ENCODE peak calls at places on chromosome 5, in four cellular contexts. One of them, this sample, is unnamed.

GRCh38 chr5:130111723-130112122 is 207.5 kb downstream of the CHSY3 start:
- DNase-seq in transverse colon: no peak
- DNase-seq in HCT116: no peak
- DNase-seq in fibroblast of lung: no peak
- DNase-seq in this sample: no peak

GRCh38 chr5:106311230-106311629 is 1359.5 kb downstream of the EFNA5 start:
- DNase-seq in transverse colon: no peak
- DNase-seq in HCT116: no peak
- DNase-seq in fibroblast of lung: peak; percentile 44
- DNase-seq in this sample: no peak

GRCh38 chr5:181219262-181220177 is 3.6 kb upstream of the TRIM41 start:
- DNase-seq in transverse colon: no peak
- DNase-seq in HCT116: no peak
- DNase-seq in fibroblast of lung: no peak
- DNase-seq in this sample: no peak

GRCh38 chr5:428754-429452 is 14.1 kb upstream of the EXOC3 start:
- DNase-seq in transverse colon: no peak
- DNase-seq in HCT116: no peak
- DNase-seq in fibroblast of lung: no peak
- DNase-seq in this sample: no peak

GRCh38 chr5:175460126-175460525 is 16.1 kb upstream of the DRD1 start:
- DNase-seq in transverse colon: no peak
- DNase-seq in HCT116: no peak
- DNase-seq in fibroblast of lung: no peak
- DNase-seq in this sample: peak; percentile 58

GRCh38 chr5:16809816-16810502 is 126.1 kb downstream of the MYO10 start:
- DNase-seq in transverse colon: peak; percentile 24
- DNase-seq in HCT116: no peak
- DNase-seq in fibroblast of lung: peak; percentile 91
- DNase-seq in this sample: no peak

GRCh38 chr5:36998578-36998977 is 122.0 kb downstream of the NIPBL start:
- DNase-seq in transverse colon: no peak
- DNase-seq in HCT116: no peak
- DNase-seq in fibroblast of lung: no peak
- DNase-seq in this sample: no peak

GRCh38 chr5:20678814-20679298 is 690.9 kb upstream of the CDH18 start:
- DNase-seq in transverse colon: no peak
- DNase-seq in HCT116: no peak
- DNase-seq in fibroblast of lung: peak; percentile 95
- DNase-seq in this sample: peak; percentile 99

GRCh38 chr5:126354012-126354856 is 69.0 kb upstream of the GRAMD2B start:
- DNase-seq in transverse colon: no peak
- DNase-seq in HCT116: peak; percentile 64
- DNase-seq in fibroblast of lung: peak; percentile 99
- DNase-seq in this sample: peak; percentile 97

GRCh38 chr5:107812570-107813141 is 141.9 kb upstream of the EFNA5 start:
- DNase-seq in transverse colon: no peak
- DNase-seq in HCT116: no peak
- DNase-seq in fibroblast of lung: peak; percentile 89
- DNase-seq in this sample: no peak

GRCh38 chr5:53927668-53928247 is 367.3 kb downstream of the NDUFS4 start:
- DNase-seq in transverse colon: no peak
- DNase-seq in HCT116: no peak
- DNase-seq in fibroblast of lung: no peak
- DNase-seq in this sample: no peak

GRCh38 chr5:127012933-127013332 is 17.4 kb downstream of the MARCHF3 start:
- DNase-seq in transverse colon: no peak
- DNase-seq in HCT116: no peak
- DNase-seq in fibroblast of lung: peak; percentile 79
- DNase-seq in this sample: peak; percentile 30

GRCh38 chr5:666816-667498 is 26.2 kb downstream of the TPPP start:
- DNase-seq in transverse colon: no peak
- DNase-seq in HCT116: no peak
- DNase-seq in fibroblast of lung: no peak
- DNase-seq in this sample: no peak

GRCh38 chr5:161934486-161934885 is 86.6 kb downstream of the GABRA1 start:
- DNase-seq in transverse colon: no peak
- DNase-seq in HCT116: no peak
- DNase-seq in fibroblast of lung: no peak
- DNase-seq in this sample: no peak

GRCh38 chr5:112917453-112918005 is 4.5 kb downstream of the REEP5 start:
- DNase-seq in transverse colon: no peak
- DNase-seq in HCT116: no peak
- DNase-seq in fibroblast of lung: peak; percentile 17
- DNase-seq in this sample: no peak

GRCh38 chr5:157390179-157390923 is 69.7 kb upstream of the NIPAL4 start:
- DNase-seq in transverse colon: peak; percentile 13
- DNase-seq in HCT116: peak; percentile 97
- DNase-seq in fibroblast of lung: peak; percentile 98
- DNase-seq in this sample: peak; percentile 96

GRCh38 chr5:159441441-159441840 is 111.2 kb upstream of the IL12B start:
- DNase-seq in transverse colon: no peak
- DNase-seq in HCT116: peak; percentile 15
- DNase-seq in fibroblast of lung: no peak
- DNase-seq in this sample: no peak

GRCh38 chr5:128020012-128020411 is 63.6 kb upstream of the SLC12A2 start:
- DNase-seq in transverse colon: no peak
- DNase-seq in HCT116: no peak
- DNase-seq in fibroblast of lung: no peak
- DNase-seq in this sample: no peak

GRCh38 chr5:10366310-10367297 is 13.1 kb downstream of the MARCHF6 start:
- DNase-seq in transverse colon: peak; percentile 42
- DNase-seq in HCT116: no peak
- DNase-seq in fibroblast of lung: peak; percentile 83
- DNase-seq in this sample: peak; percentile 57

GRCh38 chr5:113034182-113034773 is 57.7 kb downstream of the DCP2 start:
- DNase-seq in transverse colon: no peak
- DNase-seq in HCT116: no peak
- DNase-seq in fibroblast of lung: peak; percentile 99
- DNase-seq in this sample: peak; percentile 78

GRCh38 chr5:96790851-96791513 is 16.8 kb downstream of the ERAP1 start:
- DNase-seq in transverse colon: no peak
- DNase-seq in HCT116: no peak
- DNase-seq in fibroblast of lung: peak; percentile 72
- DNase-seq in this sample: no peak

GRCh38 chr5:94174748-94175411 is 433.5 kb upstream of the POU5F2 start:
- DNase-seq in transverse colon: no peak
- DNase-seq in HCT116: no peak
- DNase-seq in fibroblast of lung: peak; percentile 74
- DNase-seq in this sample: peak; percentile 27

GRCh38 chr5:115381911-115382662 is 85.6 kb upstream of the CCDC112 start:
- DNase-seq in transverse colon: no peak
- DNase-seq in HCT116: no peak
- DNase-seq in fibroblast of lung: no peak
- DNase-seq in this sample: no peak

GRCh38 chr5:129554134-129554904 is 94.2 kb downstream of the ADAMTS19 start:
- DNase-seq in transverse colon: no peak
- DNase-seq in HCT116: no peak
- DNase-seq in fibroblast of lung: peak; percentile 1
- DNase-seq in this sample: peak; percentile 89

GRCh38 chr5:123438902-123439301 is 15.7 kb upstream of the CEP120 start:
- DNase-seq in transverse colon: peak; percentile 60
- DNase-seq in HCT116: no peak
- DNase-seq in fibroblast of lung: peak; percentile 14
- DNase-seq in this sample: no peak

GRCh38 chr5:35513612-35514011 is 104.1 kb upstream of the SPEF2 start:
- DNase-seq in transverse colon: no peak
- DNase-seq in HCT116: no peak
- DNase-seq in fibroblast of lung: no peak
- DNase-seq in this sample: no peak

DNA sequence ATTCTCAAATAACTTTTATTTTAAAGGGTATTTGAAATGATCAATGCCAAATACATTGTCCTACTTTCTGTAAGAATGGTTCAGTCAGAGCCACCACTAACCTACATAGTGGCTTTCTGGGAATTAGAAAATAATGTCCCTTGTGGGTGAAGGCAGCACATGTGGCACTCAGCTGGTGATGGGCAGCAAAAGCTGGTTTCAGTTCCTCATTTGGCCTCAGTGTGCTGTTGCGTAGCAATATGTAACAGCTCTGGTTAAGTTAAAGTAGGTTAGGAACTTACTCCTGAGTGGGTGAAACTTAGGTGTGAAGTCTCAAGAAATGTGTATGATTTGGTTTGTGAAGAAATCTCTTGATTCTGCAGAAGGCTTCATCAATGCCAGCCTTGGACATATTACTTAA is 99.6 kb upstream of the SPEF2 start:
- DNase-seq in transverse colon: no peak
- DNase-seq in HCT116: no peak
- DNase-seq in fibroblast of lung: no peak
- DNase-seq in this sample: no peak
- TF ChIP-seq CTCF in transverse colon: no peak
- TF ChIP-seq CTCF in HCT116: no peak
- TF ChIP-seq CTCF in fibroblast of lung: no peak
- TF ChIP-seq CTCF in this sample: no peak

GRCh38 chr5:61329729-61330128 is 2.3 kb upstream of the ZSWIM6 start:
- DNase-seq in transverse colon: no peak
- DNase-seq in HCT116: no peak
- DNase-seq in fibroblast of lung: peak; percentile 42
- DNase-seq in this sample: no peak

GRCh38 chr5:61332369-61332745 is 299 bp downstream of the ZSWIM6 start:
- DNase-seq in transverse colon: peak; percentile 39
- DNase-seq in HCT116: no peak
- DNase-seq in fibroblast of lung: no peak
- DNase-seq in this sample: no peak

GRCh38 chr5:61331407-61332368 is at the start of gene ZSWIM6:
- DNase-seq in transverse colon: peak; percentile 100
- DNase-seq in HCT116: peak; percentile 96
- DNase-seq in fibroblast of lung: peak; percentile 99
- DNase-seq in this sample: peak; percentile 95

GRCh38 chr5:61330341-61330878 is 1.6 kb upstream of the ZSWIM6 start:
- DNase-seq in transverse colon: peak; percentile 64
- DNase-seq in HCT116: no peak
- DNase-seq in fibroblast of lung: peak; percentile 80
- DNase-seq in this sample: peak; percentile 70

GRCh38 chr5:61330879-61331406 is 1.1 kb upstream of the ZSWIM6 start:
- DNase-seq in transverse colon: peak; percentile 85
- DNase-seq in HCT116: no peak
- DNase-seq in fibroblast of lung: peak; percentile 81
- DNase-seq in this sample: peak; percentile 77
- H3K27ac ChIP-seq in transverse colon: peak overlapping the region; percentile 99
- H3K27ac ChIP-seq in HCT116: peak overlapping the region; percentile 75
- H3K27ac ChIP-seq in fibroblast of lung: peak overlapping the region; percentile 83
- H3K27ac ChIP-seq in this sample: peak overlapping the region; percentile 75

GRCh38 chr5:148853868-148854267 is 27.5 kb downstream of the ADRB2 start:
- DNase-seq in transverse colon: no peak
- DNase-seq in HCT116: no peak
- DNase-seq in fibroblast of lung: no peak
- DNase-seq in this sample: no peak
- H3K4me1 ChIP-seq in transverse colon: no peaks in the 10 kb centered on the region
- H3K4me1 ChIP-seq in HCT116: no peaks in the 10 kb centered on the region
- H3K4me1 ChIP-seq in fibroblast of lung: no peaks in the 10 kb centered on the region
- H3K4me1 ChIP-seq in this sample: no peaks in the 10 kb centered on the region

GRCh38 chr5:149265559-149265958 is 6.1 kb upstream of the AFAP1L1 start:
- DNase-seq in transverse colon: no peak
- DNase-seq in HCT116: no peak
- DNase-seq in fibroblast of lung: peak; percentile 49
- DNase-seq in this sample: no peak
- TF ChIP-seq CTCF in transverse colon: no peak
- TF ChIP-seq CTCF in HCT116: no peak
- TF ChIP-seq CTCF in fibroblast of lung: peak; percentile 43
- TF ChIP-seq CTCF in this sample: peak; percentile 65

GRCh38 chr5:173327084-173327947 is 898 bp downstream of the STC2 start:
- DNase-seq in transverse colon: no peak
- DNase-seq in HCT116: no peak
- DNase-seq in fibroblast of lung: peak; percentile 48
- DNase-seq in this sample: peak; percentile 44
- H3K27ac ChIP-seq in transverse colon: no peak overlapping the region
- H3K27ac ChIP-seq in HCT116: peak overlapping the region; percentile 85
- H3K27ac ChIP-seq in fibroblast of lung: peak overlapping the region; percentile 82
- H3K27ac ChIP-seq in this sample: no peak overlapping the region

GRCh38 chr5:143216211-143216610 is 187.3 kb downstream of the NR3C1 start:
- DNase-seq in transverse colon: no peak
- DNase-seq in HCT116: no peak
- DNase-seq in fibroblast of lung: no peak
- DNase-seq in this sample: no peak
- H3K4me1 ChIP-seq in transverse colon: no peaks in the 10 kb centered on the region
- H3K4me1 ChIP-seq in HCT116: peaks cover 8% of the 10 kb centered on the region
- H3K4me1 ChIP-seq in fibroblast of lung: peaks cover 6% of the 10 kb centered on the region
- H3K4me1 ChIP-seq in this sample: peaks cover 25% of the 10 kb centered on the region

GRCh38 chr5:72454996-72455395 is 52.2 kb downstream of the ZNF366 start:
- DNase-seq in transverse colon: no peak
- DNase-seq in HCT116: no peak
- DNase-seq in fibroblast of lung: no peak
- DNase-seq in this sample: no peak

GRCh38 chr5:72451771-72452505 is 55.3 kb downstream of the ZNF366 start:
- DNase-seq in transverse colon: peak; percentile 23
- DNase-seq in HCT116: no peak
- DNase-seq in fibroblast of lung: peak; percentile 72
- DNase-seq in this sample: no peak

GRCh38 chr5:72455477-72455876 is 51.7 kb downstream of the ZNF366 start:
- DNase-seq in transverse colon: no peak
- DNase-seq in HCT116: no peak
- DNase-seq in fibroblast of lung: no peak
- DNase-seq in this sample: no peak

GRCh38 chr5:72453260-72453775 is 53.9 kb downstream of the ZNF366 start:
- DNase-seq in transverse colon: no peak
- DNase-seq in HCT116: no peak
- DNase-seq in fibroblast of lung: no peak
- DNase-seq in this sample: no peak

DNA sequence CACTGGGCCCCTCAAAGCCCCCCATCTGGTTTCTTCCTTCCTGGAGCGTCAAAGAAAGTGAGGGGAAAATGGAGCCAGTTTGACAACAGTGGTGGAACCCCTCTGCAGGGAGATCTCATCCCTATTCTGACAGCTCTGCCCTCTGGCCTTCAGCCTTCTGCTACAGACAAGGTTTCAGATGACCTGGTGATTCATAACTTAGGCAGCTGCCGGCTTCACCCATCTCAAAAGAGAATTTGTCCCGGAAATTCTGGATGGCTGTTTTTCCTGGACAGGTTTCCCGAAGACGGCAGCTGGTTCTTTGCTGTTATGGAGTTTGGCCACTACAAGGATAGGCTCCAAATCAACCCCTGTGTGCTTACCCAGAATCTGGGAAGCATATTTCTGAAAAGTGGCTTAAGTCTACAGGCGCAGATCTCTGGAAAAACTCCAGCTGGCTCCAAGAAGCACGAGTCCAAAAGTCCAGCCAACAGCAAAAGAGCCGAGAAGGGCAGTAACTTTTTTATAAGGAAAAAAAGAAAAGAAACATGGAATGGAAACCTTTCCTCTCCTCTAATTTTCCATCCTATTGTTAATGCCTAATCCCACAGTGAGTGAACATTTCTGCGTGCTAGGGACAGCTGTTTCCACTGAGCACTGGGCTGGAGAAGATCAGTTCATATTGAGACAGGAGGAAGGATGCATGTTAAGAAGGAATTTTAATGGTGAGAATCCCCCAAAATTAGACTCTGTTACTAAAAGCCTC is 54.5 kb downstream of the ZNF366 start:
- DNase-seq in transverse colon: peak; percentile 54
- DNase-seq in HCT116: peak; percentile 7
- DNase-seq in fibroblast of lung: peak; percentile 82
- DNase-seq in this sample: peak; percentile 50
- TF ChIP-seq CTCF in transverse colon: no peak
- TF ChIP-seq CTCF in HCT116: no peak
- TF ChIP-seq CTCF in fibroblast of lung: no peak
- TF ChIP-seq CTCF in this sample: no peak

GRCh38 chr5:40799248-40799647 is 1.1 kb upstream of the PRKAA1 start:
- DNase-seq in transverse colon: no peak
- DNase-seq in HCT116: no peak
- DNase-seq in fibroblast of lung: no peak
- DNase-seq in this sample: no peak
- H3K27ac ChIP-seq in transverse colon: peak overlapping the region; percentile 92
- H3K27ac ChIP-seq in HCT116: peak overlapping the region; percentile 68
- H3K27ac ChIP-seq in fibroblast of lung: no peak overlapping the region
- H3K27ac ChIP-seq in this sample: no peak overlapping the region